ENCODE peak calls at places on chromosomes 13 and 19, in five cellular contexts. G, M, V, F and U are unnamed samples.
A peak's percentile ranks its signal among the peaks of the same experiment; 100 is the strongest.

GRCh38 chr19:17285415-17286135 is 3.9 kb downstream of the ANKLE1 start:
- DNase-seq in G (no peak), M (no peak), V (no peak), F (no peak), U (no peak)

GRCh38 chr13:27790523-27790922 is 1.8 kb upstream of the GSX1 start:
- DNase-seq in G (no peak), F (no peak), V (no peak), M (no peak), U (no peak)

GRCh38 chr13:44519642-44520041 is 56.5 kb downstream of the TSC22D1 start:
- DNase-seq in V (no peak), G (no peak), M (no peak), F (no peak), U (no peak)

GRCh38 chr19:56856822-56857221 is 16.3 kb upstream of the PEG3 start:
- DNase-seq in V (no peak), M (no peak), F (no peak), G (no peak), U (no peak)

GRCh38 chr13:97911311-97912138 is 42.0 kb upstream of the IPO5 start:
- DNase-seq in V (peak; percentile 64), G (peak; percentile 32), F (no peak), M (no peak), U (no peak)

GRCh38 chr19:29851769-29852521 is 40.2 kb downstream of the CCNE1 start:
- DNase-seq in V (no peak), G (no peak), M (no peak), F (no peak), U (no peak)

GRCh38 chr13:38582133-38582532 is 104.7 kb upstream of the FREM2 start:
- DNase-seq in G (peak; percentile 16), F (no peak), V (no peak), M (peak; percentile 33), U (peak; percentile 29)

GRCh38 chr19:5775668-5776309 is 8.8 kb downstream of the PRR22 start:
- DNase-seq in V (no peak), F (no peak), G (peak; percentile 51), M (no peak), U (no peak)

GRCh38 chr19:35557539-35558399 is 5.7 kb downstream of the ATP4A start:
- DNase-seq in M (peak; percentile 89), G (peak; percentile 33), V (peak; percentile 98), F (peak; percentile 86), U (peak; percentile 67)

GRCh38 chr13:63901630-63902029 is 2486.0 kb upstream of the PCDH20 start:
- DNase-seq in G (no peak), M (no peak), V (no peak), F (no peak), U (no peak)

GRCh38 chr13:67138937-67139336 is 91.2 kb downstream of the PCDH9 start:
- DNase-seq in F (no peak), M (no peak), G (no peak), V (no peak), U (no peak)

GRCh38 chr13:73334459-73334858 is 275.7 kb downstream of the KLF5 start:
- DNase-seq in M (no peak), G (no peak), V (no peak), F (no peak), U (peak; percentile 62)

GRCh38 chr13:114124921-114125320 is 7.5 kb downstream of the RASA3 start:
- DNase-seq in G (peak; percentile 95), F (no peak), V (no peak), M (no peak), U (peak; percentile 81)

GRCh38 chr19:33392341-33393285 is 19.1 kb downstream of the CEBPG start:
- DNase-seq in G (no peak), V (no peak), M (no peak), F (no peak), U (no peak)

GRCh38 chr13:83773961-83774360 is 108.3 kb downstream of the SLITRK1 start:
- DNase-seq in G (peak; percentile 17), F (no peak), V (no peak), M (no peak), U (no peak)

GRCh38 chr13:100517135-100517534 is 71.5 kb downstream of the GGACT start:
- DNase-seq in M (no peak), G (no peak), F (no peak), V (peak; percentile 35), U (no peak)

GRCh38 chr19:5857203-5858081 is 6.2 kb upstream of the FUT3 start:
- DNase-seq in M (no peak), G (no peak), F (no peak), V (no peak), U (no peak)

GRCh38 chr19:18919086-18919894 is at the start of the genes COPE and DDX49:
- DNase-seq in V (peak; percentile 99), G (peak; percentile 100), M (peak; percentile 98), F (peak; percentile 97), U (peak; percentile 100)

GRCh38 chr13:94660695-94661324 is 51.5 kb downstream of the SOX21 start:
- DNase-seq in F (no peak), M (no peak), G (peak; percentile 41), V (no peak), U (peak; percentile 38)

GRCh38 chr19:4391701-4392543 is 8.4 kb downstream of the SH3GL1 start:
- DNase-seq in G (peak; percentile 91), M (no peak), V (no peak), F (no peak), U (peak; percentile 70)

GRCh38 chr19:49129238-49129583 is 9.9 kb downstream of the PPFIA3 start:
- DNase-seq in F (no peak), G (no peak), M (no peak), V (peak; percentile 92), U (no peak)

GRCh38 chr13:107767119-107767518 is 448.2 kb downstream of the LIG4 start:
- DNase-seq in G (no peak), F (no peak), M (no peak), V (no peak), U (peak; percentile 18)

GRCh38 chr13:27915301-27916207 is 4.2 kb upstream of the PDX1 start:
- DNase-seq in G (no peak), F (no peak), V (no peak), M (no peak), U (no peak)

GRCh38 chr19:47778954-47779351 is 450 bp downstream of the SELENOW start:
- DNase-seq in V (no peak), G (no peak), M (no peak), F (no peak), U (peak; percentile 22)
- H2AFZ ChIP-seq in V (no peak overlapping the region), G (peak overlapping the region; percentile 100), M (peak overlapping the region; percentile 99), F (no peak overlapping the region), U (peak overlapping the region; percentile 48)

DNA sequence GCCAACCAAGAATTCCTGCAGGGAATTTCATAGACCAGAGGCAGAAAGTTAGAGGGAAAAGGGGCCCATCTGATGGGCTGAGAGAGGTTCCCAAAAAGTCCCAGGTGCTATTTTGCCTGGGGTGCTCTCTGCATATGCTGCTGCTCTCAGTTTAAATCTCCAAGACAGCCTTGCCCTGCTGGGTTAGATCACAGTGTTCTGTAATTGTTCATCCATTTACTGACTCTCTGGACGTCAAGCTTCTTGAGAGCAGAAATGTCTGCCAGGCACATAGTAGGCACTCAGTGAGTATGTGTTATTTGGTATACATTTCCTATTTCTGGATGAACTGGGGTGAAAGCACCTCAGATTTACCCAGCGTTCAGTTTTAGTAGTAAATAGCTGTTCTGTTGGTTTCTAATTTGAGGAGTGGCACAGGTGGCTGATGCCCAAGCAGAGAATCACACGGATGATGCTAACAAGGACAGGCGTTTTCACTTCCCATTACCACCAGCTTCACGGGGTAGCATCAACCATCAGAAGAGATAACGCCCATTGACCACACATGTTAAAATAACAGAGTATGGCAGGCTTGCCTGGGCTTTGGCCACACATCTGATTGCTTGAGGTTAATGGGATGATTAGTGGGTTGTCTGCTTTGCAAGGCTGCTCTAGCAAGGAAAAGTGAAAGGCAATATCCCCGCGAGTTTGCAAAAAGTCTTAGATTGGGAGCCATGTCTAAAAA is 161.1 kb downstream of the SLC7A1 start:
- DNase-seq in V (no peak), F (no peak), M (no peak), G (no peak), U (no peak)
- H3K23ac ChIP-seq in V (no peak overlapping the region), F (no peak overlapping the region), M (no peak overlapping the region), G (no peak overlapping the region), U (no peak overlapping the region)

GRCh38 chr19:3041756-3042517 is 12.9 kb upstream of the TLE2 start:
- DNase-seq in F (no peak), V (no peak), M (no peak), G (no peak), U (no peak)
- H2BK15ac ChIP-seq in F (no peak overlapping the region), V (no peak overlapping the region), M (peak overlapping the region; percentile 62), G (no peak overlapping the region), U (peak overlapping the region; percentile 35)

GRCh38 chr19:1592023-1592754 is 476 bp downstream of the MBD3 start:
- DNase-seq in G (peak; percentile 87), F (peak; percentile 41), M (peak; percentile 89), V (peak; percentile 84), U (peak; percentile 89)
- H2AFZ ChIP-seq in G (peak overlapping the region; percentile 91), F (no peak overlapping the region), M (peak overlapping the region; percentile 91), V (no peak overlapping the region), U (no peak overlapping the region)

GRCh38 chr13:26587251-26587650 is 29.8 kb downstream of the WASF3 start:
- DNase-seq in V (no peak), G (no peak), F (no peak), M (no peak), U (no peak)

GRCh38 chr13:26589754-26590153 is 32.3 kb downstream of the WASF3 start:
- DNase-seq in V (no peak), G (peak; percentile 56), M (no peak), F (no peak), U (peak; percentile 54)

GRCh38 chr13:26591672-26592071 is 34.2 kb downstream of the WASF3 start:
- DNase-seq in V (no peak), M (no peak), F (no peak), G (no peak), U (no peak)

GRCh38 chr13:26590379-26590778 is 32.9 kb downstream of the WASF3 start:
- DNase-seq in F (no peak), V (no peak), G (no peak), M (no peak), U (no peak)

GRCh38 chr13:26590951-26591350 is 33.5 kb downstream of the WASF3 start:
- DNase-seq in V (no peak), M (no peak), G (no peak), F (no peak), U (no peak)
- H3K23ac ChIP-seq in V (no peak overlapping the region), M (no peak overlapping the region), G (no peak overlapping the region), F (no peak overlapping the region), U (no peak overlapping the region)

GRCh38 chr13:79781829-79782540 is 301.0 kb downstream of the NDFIP2 start:
- DNase-seq in V (no peak), M (no peak), G (peak; percentile 55), F (no peak), U (peak; percentile 52)
- H2BK15ac ChIP-seq in V (no peak overlapping the region), M (no peak overlapping the region), G (peak overlapping the region; percentile 34), F (no peak overlapping the region), U (no peak overlapping the region)

DNA sequence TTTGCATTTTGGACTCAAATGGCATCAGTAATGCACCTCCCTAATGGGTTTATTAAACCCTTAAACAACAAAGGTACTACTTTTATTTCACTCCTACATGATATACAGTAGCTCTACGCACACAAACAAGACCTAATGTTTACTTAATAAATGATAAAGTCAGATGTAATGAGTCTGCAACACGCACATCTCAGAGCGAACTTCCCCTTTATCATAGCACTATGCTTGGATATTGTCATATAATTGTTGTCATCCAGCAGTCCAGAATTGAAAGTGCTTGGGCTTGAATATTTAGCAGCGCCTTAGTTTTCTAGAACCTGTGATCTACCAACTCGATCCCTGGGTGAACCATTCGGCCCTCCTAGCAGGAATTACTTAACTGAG is 762 bp downstream of the PARP4 start:
- DNase-seq in G (no peak), V (no peak), F (no peak), M (no peak), U (no peak)
- H2AFZ ChIP-seq in G (no peak overlapping the region), V (no peak overlapping the region), F (peak overlapping the region; percentile 94), M (peak overlapping the region; percentile 98), U (no peak overlapping the region)

GRCh38 chr19:1860821-1861598 is 2.4 kb downstream of the KLF16 start:
- DNase-seq in F (no peak), M (no peak), V (no peak), G (no peak), U (no peak)
- H3K23ac ChIP-seq in F (no peak overlapping the region), M (peak overlapping the region; percentile 80), V (no peak overlapping the region), G (peak overlapping the region; percentile 72), U (no peak overlapping the region)